ENCODE peak calls at places on chromosomes 5 and 9, in eight cellular contexts. H, I, F, S, L, D, B and Y are unnamed samples.

GRCh38 chr5:169742773-169743296 is 105.8 kb downstream of the DOCK2 start:
- DNase-seq in H (no peak), I (no peak), F (peak), S (no peak), L (no peak), D (no peak), B (no peak), Y (no peak)

GRCh38 chr9:135260776-135261175 is 173.3 kb downstream of the OLFM1 start:
- DNase-seq in H (no peak), I (no peak), F (no peak), S (no peak), L (no peak), D (no peak), B (peak), Y (no peak)

GRCh38 chr5:6856658-6857057 is 143.4 kb downstream of the TENT4A start:
- DNase-seq in H (no peak), I (no peak), F (no peak), S (no peak), L (no peak), D (no peak), B (no peak), Y (no peak)

GRCh38 chr9:36499156-36499886 is 73.4 kb upstream of the MELK start:
- DNase-seq in H (no peak), I (no peak), F (no peak), S (no peak), L (no peak), D (no peak), B (peak), Y (no peak)

GRCh38 chr5:152499816-152500575 is 94.9 kb upstream of the NMUR2 start:
- DNase-seq in H (no peak), I (no peak), F (no peak), S (no peak), L (no peak), D (no peak), B (no peak), Y (no peak)

GRCh38 chr5:179909224-179909623 is 1.5 kb upstream of the TBC1D9B start:
- DNase-seq in H (no peak), I (no peak), F (no peak), S (no peak), L (no peak), D (no peak), B (no peak), Y (no peak)

GRCh38 chr9:118975736-118976135 is 393.5 kb downstream of the BRINP1 start:
- DNase-seq in H (no peak), I (no peak), F (no peak), S (no peak), L (no peak), D (no peak), B (no peak), Y (no peak)

GRCh38 chr5:140044041-140044440 is 942 bp upstream of the NRG2 start:
- DNase-seq in H (no peak), I (no peak), F (no peak), S (no peak), L (peak), D (no peak), B (peak), Y (no peak)

GRCh38 chr5:102582706-102583105 is 83.9 kb upstream of the SLCO6A1 start:
- DNase-seq in H (no peak), I (no peak), F (no peak), S (no peak), L (no peak), D (no peak), B (no peak), Y (no peak)

GRCh38 chr5:75993638-75994037 is 89.5 kb upstream of the SV2C start:
- DNase-seq in H (no peak), I (no peak), F (no peak), S (no peak), L (no peak), D (no peak), B (no peak), Y (no peak)

GRCh38 chr9:26394025-26394424 is 498.6 kb downstream of the CAAP1 start:
- DNase-seq in H (no peak), I (no peak), F (no peak), S (no peak), L (no peak), D (no peak), B (no peak), Y (no peak)

GRCh38 chr9:36144322-36145206 is 8.0 kb downstream of the GLIPR2 start:
- DNase-seq in H (no peak), I (peak), F (no peak), S (no peak), L (peak), D (no peak), B (no peak), Y (no peak)

GRCh38 chr5:139294372-139295165 is 1.0 kb downstream of the MATR3 start:
- DNase-seq in H (peak), I (peak), F (peak), S (peak), L (peak), D (peak), B (peak), Y (peak)

GRCh38 chr5:4082966-4083564 is 487.4 kb downstream of the IRX1 start:
- DNase-seq in H (no peak), I (no peak), F (peak), S (no peak), L (no peak), D (no peak), B (no peak), Y (no peak)

DNA sequence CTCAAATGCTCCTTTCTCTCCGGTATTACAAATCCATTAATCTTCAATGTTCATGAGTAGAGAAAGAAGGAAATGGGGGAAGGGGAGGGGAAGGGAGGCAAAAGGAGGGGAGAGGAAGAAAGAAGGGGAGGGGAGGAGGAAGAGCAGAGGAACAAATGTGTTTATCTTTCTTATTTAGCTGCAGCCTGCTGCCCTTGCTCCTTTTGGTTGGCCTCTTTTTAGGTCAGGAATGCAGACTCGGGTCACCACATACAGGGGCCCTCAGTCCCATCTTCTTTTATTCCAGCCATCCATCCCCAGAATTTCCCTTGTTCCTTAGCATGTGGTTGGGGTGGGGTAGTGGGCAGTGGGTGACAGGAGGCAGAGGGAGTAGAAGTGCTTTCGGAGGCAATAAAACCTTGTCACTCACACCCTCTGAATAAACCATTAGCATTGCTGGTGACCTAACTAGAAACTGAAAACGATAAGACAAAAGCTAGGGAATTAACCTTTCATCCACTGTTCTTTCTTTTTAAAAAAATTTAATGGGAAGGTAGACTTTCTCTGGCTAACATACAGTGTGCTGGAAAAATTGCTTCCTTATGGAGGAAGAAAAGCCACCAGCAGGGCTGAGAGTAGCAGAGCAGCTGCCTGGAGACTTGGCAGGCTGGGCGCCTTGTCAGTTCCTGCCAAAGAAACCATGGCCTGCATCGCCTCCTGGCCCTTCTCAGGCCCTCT is 16.8 kb upstream of the PRLR start:
- DNase-seq in H (peak), I (no peak), F (no peak), S (no peak), L (no peak), D (no peak), B (no peak), Y (no peak)
- H3K27ac ChIP-seq in H (peak), I (no peak), F (no peak), S (no peak), L (no peak), D (no peak), B (no peak), Y (no peak)

GRCh38 chr9:127447416-127448111 is 3.6 kb downstream of the RPL12 start:
- DNase-seq in H (no peak), I (peak), F (no peak), S (no peak), L (no peak), D (no peak), B (no peak), Y (no peak)

GRCh38 chr9:127444921-127445850 is 6.0 kb downstream of the RPL12 start:
- DNase-seq in H (no peak), I (peak), F (peak), S (no peak), L (no peak), D (no peak), B (peak), Y (no peak)

GRCh38 chr9:127448112-127448805 is 2.9 kb downstream of the RPL12 start:
- DNase-seq in H (no peak), I (peak), F (no peak), S (no peak), L (no peak), D (no peak), B (no peak), Y (no peak)

GRCh38 chr9:127445851-127446719 is 5.1 kb downstream of the RPL12 start:
- DNase-seq in H (no peak), I (peak), F (no peak), S (no peak), L (no peak), D (no peak), B (peak), Y (no peak)

DNA sequence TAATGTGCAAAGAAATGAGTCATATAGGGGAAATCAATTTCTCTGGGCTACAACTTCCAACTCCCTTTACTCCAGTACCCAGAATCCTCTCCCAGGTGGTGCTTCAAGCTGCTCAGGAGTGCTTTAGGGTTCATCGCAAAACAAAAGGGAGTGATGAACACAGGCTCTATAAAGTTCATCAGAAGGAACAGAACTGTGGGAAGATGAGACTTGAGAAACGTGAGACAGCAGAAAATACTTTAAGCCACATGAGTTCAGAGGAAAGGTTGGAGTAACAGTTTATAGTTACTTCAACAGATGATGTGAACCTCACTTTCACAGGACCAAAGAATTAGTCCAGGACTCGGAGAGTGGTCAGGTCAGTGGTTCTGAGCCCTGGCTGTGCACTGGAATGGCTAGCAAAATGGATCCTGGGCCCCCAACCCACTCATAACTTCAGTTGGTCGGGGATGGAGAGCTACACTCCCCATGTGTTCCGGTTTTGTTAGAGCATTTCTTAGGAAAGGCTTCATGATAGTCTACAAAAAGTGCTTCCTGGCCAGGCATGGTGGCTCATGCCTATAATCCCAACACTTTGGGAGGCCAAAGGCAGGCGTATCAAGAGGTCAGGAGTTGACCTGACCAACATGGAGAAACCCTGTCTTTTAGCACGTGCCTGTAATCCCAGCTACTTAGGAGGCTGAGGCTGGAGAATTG is 4.3 kb downstream of the RPL12 start:
- DNase-seq in H (no peak), I (no peak), F (no peak), S (no peak), L (no peak), D (no peak), B (no peak), Y (no peak)
- H3K27ac ChIP-seq in H (no peak), I (no peak), F (no peak), S (no peak), L (no peak), D (no peak), B (peak), Y (no peak)

DNA sequence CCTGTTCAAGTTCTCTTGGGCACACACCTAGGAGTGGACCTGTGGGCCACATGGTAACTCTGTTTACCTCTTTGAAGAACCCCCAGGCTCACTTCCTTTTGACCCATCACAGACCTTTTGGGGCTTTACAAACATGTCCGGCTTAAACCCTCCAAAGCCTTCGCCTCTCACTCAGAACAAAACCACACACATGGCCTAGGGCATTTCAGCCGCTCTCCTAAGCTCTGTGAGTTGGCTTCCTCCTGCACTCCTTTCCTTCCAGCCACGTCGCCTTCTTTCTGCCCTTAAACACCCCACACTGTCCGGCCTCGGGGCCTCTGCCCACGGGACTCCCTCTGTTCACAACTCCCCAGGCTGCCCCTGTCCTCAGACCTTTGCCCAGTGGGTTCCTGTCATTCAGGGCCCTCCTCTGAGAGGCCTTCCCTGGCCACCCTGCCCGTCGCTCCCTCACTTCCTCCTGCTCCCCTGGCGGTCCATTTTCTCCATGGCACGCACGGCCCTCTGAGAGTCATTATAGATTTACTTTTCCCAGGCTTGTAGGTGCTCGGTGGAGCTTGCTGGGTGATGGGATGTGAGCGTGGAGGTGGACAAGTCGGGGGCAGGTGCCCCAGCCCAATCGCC is 1.9 kb downstream of the DOK3 start:
- DNase-seq in H (no peak), I (peak), F (no peak), S (no peak), L (no peak), D (no peak), B (no peak), Y (no peak)
- H3K27ac ChIP-seq in H (no peak), I (peak), F (no peak), S (no peak), L (no peak), D (no peak), B (no peak), Y (no peak)

GRCh38 chr5:112684121-112684520 is 53.6 kb upstream of the APC start:
- DNase-seq in H (no peak), I (no peak), F (no peak), S (no peak), L (no peak), D (no peak), B (no peak), Y (no peak)
- H3K27ac ChIP-seq in H (peak), I (no peak), F (no peak), S (no peak), L (no peak), D (peak), B (no peak), Y (no peak)

GRCh38 chr5:175797521-175798038 is 73.8 kb upstream of the CPLX2 start:
- DNase-seq in H (no peak), I (no peak), F (no peak), S (no peak), L (no peak), D (peak), B (peak), Y (peak)

GRCh38 chr5:175798626-175799025 is 72.8 kb upstream of the CPLX2 start:
- DNase-seq in H (no peak), I (no peak), F (no peak), S (no peak), L (no peak), D (no peak), B (no peak), Y (no peak)

GRCh38 chr5:175800656-175801081 is 70.7 kb upstream of the CPLX2 start:
- DNase-seq in H (no peak), I (no peak), F (peak), S (no peak), L (no peak), D (no peak), B (no peak), Y (no peak)

GRCh38 chr5:175795959-175796358 is 75.4 kb upstream of the CPLX2 start:
- DNase-seq in H (no peak), I (no peak), F (no peak), S (no peak), L (no peak), D (no peak), B (no peak), Y (no peak)

GRCh38 chr5:175796536-175797499 is 74.6 kb upstream of the CPLX2 start:
- DNase-seq in H (peak), I (peak), F (peak), S (peak), L (peak), D (peak), B (peak), Y (no peak)
- H3K27ac ChIP-seq in H (no peak), I (no peak), F (no peak), S (no peak), L (no peak), D (peak), B (no peak), Y (no peak)